ENCODE peak calls at places on chromosomes 13 and 19, in nine cellular contexts. One of them, this sample, is unnamed.

GRCh38 chr13:94829801-94830200 is 117.5 kb upstream of the SOX21 start:
- DNase-seq in esophagus squamous epithelium: no peak
- DNase-seq in PC-9: no peak
- DNase-seq in fibroblast of lung: no peak
- DNase-seq in psoas muscle: no peak
- DNase-seq in H1: no peak
- DNase-seq in RWPE1: no peak
- DNase-seq in IMR-90: no peak
- DNase-seq in adrenal gland: no peak
- DNase-seq in this sample: no peak

GRCh38 chr13:113832204-113832603 is 31.7 kb downstream of the GAS6 start:
- DNase-seq in esophagus squamous epithelium: no peak
- DNase-seq in PC-9: peak
- DNase-seq in fibroblast of lung: no peak
- DNase-seq in psoas muscle: peak
- DNase-seq in H1: no peak
- DNase-seq in RWPE1: no peak
- DNase-seq in IMR-90: no peak
- DNase-seq in adrenal gland: no peak
- DNase-seq in this sample: no peak

GRCh38 chr13:80721689-80722088 is 380.8 kb upstream of the SPRY2 start:
- DNase-seq in esophagus squamous epithelium: no peak
- DNase-seq in PC-9: no peak
- DNase-seq in fibroblast of lung: no peak
- DNase-seq in psoas muscle: no peak
- DNase-seq in H1: no peak
- DNase-seq in RWPE1: no peak
- DNase-seq in IMR-90: no peak
- DNase-seq in adrenal gland: no peak
- DNase-seq in this sample: no peak

GRCh38 chr19:33175156-33175782 is 18.9 kb upstream of the LRP3 start:
- DNase-seq in esophagus squamous epithelium: no peak
- DNase-seq in PC-9: no peak
- DNase-seq in fibroblast of lung: no peak
- DNase-seq in psoas muscle: peak
- DNase-seq in H1: no peak
- DNase-seq in RWPE1: no peak
- DNase-seq in IMR-90: no peak
- DNase-seq in adrenal gland: no peak
- DNase-seq in this sample: no peak

GRCh38 chr13:91144054-91144453 is 203.4 kb upstream of the MIR17HG start:
- DNase-seq in esophagus squamous epithelium: no peak
- DNase-seq in PC-9: no peak
- DNase-seq in fibroblast of lung: peak
- DNase-seq in psoas muscle: no peak
- DNase-seq in H1: no peak
- DNase-seq in RWPE1: no peak
- DNase-seq in IMR-90: no peak
- DNase-seq in adrenal gland: no peak
- DNase-seq in this sample: no peak

GRCh38 chr13:106151056-106151699 is 384.3 kb downstream of the EFNB2 start:
- DNase-seq in esophagus squamous epithelium: no peak
- DNase-seq in PC-9: peak
- DNase-seq in fibroblast of lung: peak
- DNase-seq in psoas muscle: no peak
- DNase-seq in H1: no peak
- DNase-seq in RWPE1: peak
- DNase-seq in IMR-90: peak
- DNase-seq in adrenal gland: no peak
- DNase-seq in this sample: peak

GRCh38 chr13:25762795-25763377 is 288.9 kb downstream of the SHISA2 start:
- DNase-seq in esophagus squamous epithelium: no peak
- DNase-seq in PC-9: no peak
- DNase-seq in fibroblast of lung: peak
- DNase-seq in psoas muscle: no peak
- DNase-seq in H1: no peak
- DNase-seq in RWPE1: no peak
- DNase-seq in IMR-90: no peak
- DNase-seq in adrenal gland: no peak
- DNase-seq in this sample: no peak

GRCh38 chr19:6268382-6268771 is 11.4 kb downstream of the MLLT1 start:
- DNase-seq in esophagus squamous epithelium: no peak
- DNase-seq in PC-9: no peak
- DNase-seq in fibroblast of lung: no peak
- DNase-seq in psoas muscle: no peak
- DNase-seq in H1: no peak
- DNase-seq in RWPE1: no peak
- DNase-seq in IMR-90: no peak
- DNase-seq in adrenal gland: no peak
- DNase-seq in this sample: no peak

GRCh38 chr13:76024151-76024550 is 388.0 kb downstream of the LMO7 start:
- DNase-seq in esophagus squamous epithelium: no peak
- DNase-seq in PC-9: no peak
- DNase-seq in fibroblast of lung: no peak
- DNase-seq in psoas muscle: no peak
- DNase-seq in H1: no peak
- DNase-seq in RWPE1: no peak
- DNase-seq in IMR-90: no peak
- DNase-seq in adrenal gland: no peak
- DNase-seq in this sample: no peak

GRCh38 chr19:35140898-35141626 is 2.0 kb upstream of the FXYD7 start:
- DNase-seq in esophagus squamous epithelium: peak
- DNase-seq in PC-9: peak
- DNase-seq in fibroblast of lung: peak
- DNase-seq in psoas muscle: peak
- DNase-seq in H1: peak
- DNase-seq in RWPE1: peak
- DNase-seq in IMR-90: peak
- DNase-seq in adrenal gland: peak
- DNase-seq in this sample: peak

GRCh38 chr13:94251801-94252200 is 227.7 kb downstream of the DCT start:
- DNase-seq in esophagus squamous epithelium: no peak
- DNase-seq in PC-9: no peak
- DNase-seq in fibroblast of lung: peak
- DNase-seq in psoas muscle: peak
- DNase-seq in H1: no peak
- DNase-seq in RWPE1: no peak
- DNase-seq in IMR-90: peak
- DNase-seq in adrenal gland: no peak
- DNase-seq in this sample: no peak

GRCh38 chr13:22662771-22663170 is 518.0 kb upstream of the SGCG start:
- DNase-seq in esophagus squamous epithelium: no peak
- DNase-seq in PC-9: no peak
- DNase-seq in fibroblast of lung: no peak
- DNase-seq in psoas muscle: no peak
- DNase-seq in H1: no peak
- DNase-seq in RWPE1: no peak
- DNase-seq in IMR-90: no peak
- DNase-seq in adrenal gland: no peak
- DNase-seq in this sample: no peak

GRCh38 chr13:34911159-34911558 is 30.9 kb upstream of the NBEA start:
- DNase-seq in esophagus squamous epithelium: no peak
- DNase-seq in PC-9: no peak
- DNase-seq in fibroblast of lung: no peak
- DNase-seq in psoas muscle: no peak
- DNase-seq in H1: no peak
- DNase-seq in RWPE1: no peak
- DNase-seq in IMR-90: no peak
- DNase-seq in adrenal gland: no peak
- DNase-seq in this sample: no peak

GRCh38 chr19:29873801-29874575 is 62.2 kb downstream of the CCNE1 start:
- DNase-seq in esophagus squamous epithelium: no peak
- DNase-seq in PC-9: no peak
- DNase-seq in fibroblast of lung: no peak
- DNase-seq in psoas muscle: no peak
- DNase-seq in H1: no peak
- DNase-seq in RWPE1: no peak
- DNase-seq in IMR-90: no peak
- DNase-seq in adrenal gland: no peak
- DNase-seq in this sample: no peak

GRCh38 chr19:38713227-38713649 is 31.0 kb downstream of the CAPN12 start:
- DNase-seq in esophagus squamous epithelium: no peak
- DNase-seq in PC-9: no peak
- DNase-seq in fibroblast of lung: no peak
- DNase-seq in psoas muscle: peak
- DNase-seq in H1: no peak
- DNase-seq in RWPE1: no peak
- DNase-seq in IMR-90: peak
- DNase-seq in adrenal gland: no peak
- DNase-seq in this sample: no peak

GRCh38 chr19:798415-799075 is 1.3 kb downstream of the PTBP1 start:
- DNase-seq in esophagus squamous epithelium: no peak
- DNase-seq in PC-9: no peak
- DNase-seq in fibroblast of lung: no peak
- DNase-seq in psoas muscle: no peak
- DNase-seq in H1: no peak
- DNase-seq in RWPE1: no peak
- DNase-seq in IMR-90: no peak
- DNase-seq in adrenal gland: no peak
- DNase-seq in this sample: no peak

GRCh38 chr19:35715981-35716734 is 1.6 kb upstream of the KMT2B start:
- DNase-seq in esophagus squamous epithelium: no peak
- DNase-seq in PC-9: no peak
- DNase-seq in fibroblast of lung: peak
- DNase-seq in psoas muscle: peak
- DNase-seq in H1: peak
- DNase-seq in RWPE1: peak
- DNase-seq in IMR-90: peak
- DNase-seq in adrenal gland: no peak
- DNase-seq in this sample: no peak

GRCh38 chr19:46021531-46022041 is 1.3 kb downstream of the PGLYRP1 start:
- DNase-seq in esophagus squamous epithelium: no peak
- DNase-seq in PC-9: no peak
- DNase-seq in fibroblast of lung: no peak
- DNase-seq in psoas muscle: no peak
- DNase-seq in H1: no peak
- DNase-seq in RWPE1: no peak
- DNase-seq in IMR-90: no peak
- DNase-seq in adrenal gland: no peak
- DNase-seq in this sample: no peak
- H3K27ac ChIP-seq in esophagus squamous epithelium: no peak
- H3K27ac ChIP-seq in PC-9: no peak
- H3K27ac ChIP-seq in fibroblast of lung: no peak
- H3K27ac ChIP-seq in psoas muscle: no peak
- H3K27ac ChIP-seq in H1: no peak
- H3K27ac ChIP-seq in RWPE1: peak
- H3K27ac ChIP-seq in IMR-90: no peak
- H3K27ac ChIP-seq in adrenal gland: no peak
- H3K27ac ChIP-seq in this sample: no peak

GRCh38 chr19:49809155-49809986 is 3.7 kb downstream of the FUZ start:
- DNase-seq in esophagus squamous epithelium: no peak
- DNase-seq in PC-9: peak
- DNase-seq in fibroblast of lung: peak
- DNase-seq in psoas muscle: peak
- DNase-seq in H1: peak
- DNase-seq in RWPE1: peak
- DNase-seq in IMR-90: no peak
- DNase-seq in adrenal gland: peak
- DNase-seq in this sample: no peak
- TF ChIP-seq CTCF in esophagus squamous epithelium: no peak
- TF ChIP-seq CTCF in PC-9: no peak
- TF ChIP-seq CTCF in fibroblast of lung: no peak
- TF ChIP-seq CTCF in psoas muscle: peak
- TF ChIP-seq CTCF in H1: peak
- TF ChIP-seq CTCF in RWPE1: peak
- TF ChIP-seq CTCF in IMR-90: no peak
- TF ChIP-seq CTCF in adrenal gland: no peak
- TF ChIP-seq CTCF in this sample: no peak

GRCh38 chr19:2803486-2804155 is 16.0 kb upstream of the ZNF554 start:
- DNase-seq in esophagus squamous epithelium: no peak
- DNase-seq in PC-9: no peak
- DNase-seq in fibroblast of lung: no peak
- DNase-seq in psoas muscle: no peak
- DNase-seq in H1: no peak
- DNase-seq in RWPE1: no peak
- DNase-seq in IMR-90: no peak
- DNase-seq in adrenal gland: no peak
- DNase-seq in this sample: no peak

GRCh38 chr19:2804156-2805004 is 15.3 kb upstream of the ZNF554 start:
- DNase-seq in esophagus squamous epithelium: no peak
- DNase-seq in PC-9: no peak
- DNase-seq in fibroblast of lung: no peak
- DNase-seq in psoas muscle: no peak
- DNase-seq in H1: no peak
- DNase-seq in RWPE1: no peak
- DNase-seq in IMR-90: no peak
- DNase-seq in adrenal gland: no peak
- DNase-seq in this sample: no peak

GRCh38 chr19:2806736-2807378 is 12.8 kb upstream of the ZNF554 start:
- DNase-seq in esophagus squamous epithelium: no peak
- DNase-seq in PC-9: no peak
- DNase-seq in fibroblast of lung: no peak
- DNase-seq in psoas muscle: no peak
- DNase-seq in H1: no peak
- DNase-seq in RWPE1: no peak
- DNase-seq in IMR-90: no peak
- DNase-seq in adrenal gland: no peak
- DNase-seq in this sample: no peak

GRCh38 chr19:2805991-2806649 is 13.5 kb upstream of the ZNF554 start:
- DNase-seq in esophagus squamous epithelium: no peak
- DNase-seq in PC-9: no peak
- DNase-seq in fibroblast of lung: no peak
- DNase-seq in psoas muscle: no peak
- DNase-seq in H1: no peak
- DNase-seq in RWPE1: no peak
- DNase-seq in IMR-90: no peak
- DNase-seq in adrenal gland: no peak
- DNase-seq in this sample: no peak

DNA sequence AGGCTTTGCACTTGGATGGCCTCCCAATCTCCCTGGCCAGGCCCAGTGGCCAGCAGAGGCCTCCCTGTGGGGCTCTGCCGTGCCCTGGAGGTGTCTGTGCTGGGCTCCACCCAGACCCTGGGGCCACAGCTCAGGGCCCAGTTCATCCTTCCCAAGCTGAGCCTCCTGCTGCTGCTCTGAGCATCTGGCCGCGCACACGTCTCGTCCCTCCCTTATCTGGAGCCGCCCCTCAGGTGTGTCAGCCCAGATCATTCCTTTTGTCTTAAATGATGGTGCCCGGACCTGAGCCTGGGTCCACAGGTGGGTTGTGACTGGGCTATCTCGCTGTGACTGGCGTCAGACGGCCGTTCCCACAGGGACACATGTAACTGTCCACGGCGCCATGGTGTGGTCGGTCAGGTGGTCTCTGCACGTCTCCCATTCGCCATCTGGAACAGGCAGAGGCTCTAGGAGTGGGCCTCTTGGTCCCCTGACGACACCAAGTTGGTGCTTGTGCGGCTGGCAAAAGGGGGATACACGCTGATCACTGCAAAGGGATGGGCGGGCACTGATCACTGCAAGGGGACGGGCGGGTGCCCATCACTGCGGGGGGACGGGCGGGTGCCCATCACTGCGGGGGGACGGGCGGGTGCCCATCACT is 14.3 kb upstream of the ZNF554 start:
- DNase-seq in esophagus squamous epithelium: no peak
- DNase-seq in PC-9: no peak
- DNase-seq in fibroblast of lung: no peak
- DNase-seq in psoas muscle: no peak
- DNase-seq in H1: no peak
- DNase-seq in RWPE1: no peak
- DNase-seq in IMR-90: no peak
- DNase-seq in adrenal gland: no peak
- DNase-seq in this sample: no peak
- H3K27ac ChIP-seq in esophagus squamous epithelium: no peak
- H3K27ac ChIP-seq in PC-9: no peak
- H3K27ac ChIP-seq in fibroblast of lung: no peak
- H3K27ac ChIP-seq in psoas muscle: no peak
- H3K27ac ChIP-seq in H1: no peak
- H3K27ac ChIP-seq in RWPE1: no peak
- H3K27ac ChIP-seq in IMR-90: no peak
- H3K27ac ChIP-seq in adrenal gland: no peak
- H3K27ac ChIP-seq in this sample: no peak

GRCh38 chr19:14081797-14082674 is 3.5 kb downstream of the C19orf67 start:
- DNase-seq in esophagus squamous epithelium: no peak
- DNase-seq in PC-9: no peak
- DNase-seq in fibroblast of lung: peak
- DNase-seq in psoas muscle: peak
- DNase-seq in H1: no peak
- DNase-seq in RWPE1: no peak
- DNase-seq in IMR-90: peak
- DNase-seq in adrenal gland: peak
- DNase-seq in this sample: no peak
- TF ChIP-seq CTCF in esophagus squamous epithelium: no peak
- TF ChIP-seq CTCF in PC-9: peak
- TF ChIP-seq CTCF in fibroblast of lung: no peak
- TF ChIP-seq CTCF in psoas muscle: no peak
- TF ChIP-seq CTCF in H1: no peak
- TF ChIP-seq CTCF in RWPE1: no peak
- TF ChIP-seq CTCF in IMR-90: no peak
- TF ChIP-seq CTCF in adrenal gland: no peak
- TF ChIP-seq CTCF in this sample: no peak